ENCODE peak calls at places on chromosomes 5 and 9, in six cellular contexts. M is SK-N-SH, F is hepatocyte, S is GM23338, D is MM.1S, U is neural progenitor cell. W is an unnamed sample. For H3K4me1, the result is how much of the 10 kb centered on the place peaks cover.

GRCh38 chr9:100492952-100493351 is 20.0 kb downstream of the TMEFF1 start:
- DNase-seq in D (peak), S (no peak), U (no peak), F (no peak), M (no peak), W (peak)

GRCh38 chr5:1666812-1667588 is 132.6 kb downstream of the MRPL36 start:
- DNase-seq in M (peak), F (peak), S (peak), U (peak), D (peak), W (peak)

GRCh38 chr5:24773241-24773640 is 128.5 kb upstream of the CDH10 start:
- DNase-seq in M (no peak), F (no peak), D (no peak), U (no peak), S (no peak), W (peak)

GRCh38 chr9:110432253-110432652 is 94.6 kb upstream of the TXNDC8 start:
- DNase-seq in D (no peak), S (no peak), F (no peak), M (no peak), U (no peak), W (peak)

GRCh38 chr5:171521219-171521633 is 101.8 kb downstream of the FGF18 start:
- DNase-seq in D (no peak), U (peak), S (peak), F (peak), M (peak), W (peak)

GRCh38 chr5:35679351-35679750 is 61.7 kb downstream of the SPEF2 start:
- DNase-seq in D (no peak), S (no peak), F (no peak), M (peak), U (no peak), W (no peak)

GRCh38 chr9:12775963-12776774 is 1.3 kb downstream of the LURAP1L start:
- DNase-seq in M (peak), U (peak), D (peak), S (peak), F (peak), W (peak)

GRCh38 chr5:179536676-179537075 is 13.7 kb upstream of the RUFY1 start:
- DNase-seq in S (no peak), F (no peak), U (no peak), D (no peak), M (no peak), W (no peak)

GRCh38 chr9:35736201-35736633 is 3.8 kb downstream of the CREB3 start:
- DNase-seq in U (peak), F (peak), D (peak), M (peak), S (peak), W (peak)

GRCh38 chr9:72775570-72775969 is 177.3 kb downstream of the ALDH1A1 start:
- DNase-seq in S (no peak), D (no peak), F (no peak), U (no peak), M (no peak), W (no peak)

GRCh38 chr5:171840701-171841522 is 55.3 kb downstream of the SMIM23 start:
- DNase-seq in F (no peak), S (no peak), U (no peak), D (no peak), M (no peak), W (no peak)

GRCh38 chr5:149633671-149634350 is 52.5 kb downstream of the ARHGEF37 start:
- DNase-seq in D (no peak), U (no peak), F (no peak), M (no peak), S (no peak), W (peak)

GRCh38 chr9:76932778-76933177 is 26.9 kb upstream of the PRUNE2 start:
- DNase-seq in D (no peak), M (no peak), U (no peak), F (no peak), S (no peak), W (peak)

DNA sequence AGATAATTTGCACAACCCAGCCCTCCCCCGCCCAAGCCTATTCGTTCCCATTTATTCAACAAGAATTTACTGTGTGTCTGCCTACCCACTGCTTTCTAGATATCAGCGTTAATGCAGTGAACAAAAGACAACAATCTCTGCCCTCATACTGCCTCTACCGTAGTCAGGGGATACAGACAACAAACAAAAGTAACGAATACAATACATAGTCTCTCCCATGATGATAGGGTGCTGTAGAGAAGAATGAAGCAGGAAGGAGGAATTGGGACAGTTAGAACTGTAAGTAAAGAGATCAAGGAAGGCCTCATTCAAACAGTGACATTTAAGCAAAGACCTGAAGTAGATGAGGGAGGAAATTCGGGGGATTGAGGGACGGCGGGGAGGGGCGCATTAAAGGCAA is 1.7 kb downstream of the GFM2 start:
- DNase-seq in U (peak), S (peak), F (no peak), D (no peak), M (no peak), W (peak)
- H3K4me2 ChIP-seq in U (peak), S (peak), F (peak), D (peak), M (peak), W (peak)

GRCh38 chr5:68441309-68441708 is 225.8 kb downstream of the PIK3R1 start:
- DNase-seq in F (no peak), D (no peak), U (no peak), S (no peak), M (no peak), W (no peak)
- H3K4me1 ChIP-seq in F (under half), D (under half), U (under half), S (under half), M (under half), W (under half)

GRCh38 chr9:98457696-98458370 is 202.4 kb upstream of the TBC1D2 start:
- DNase-seq in U (no peak), F (no peak), D (no peak), S (no peak), M (no peak), W (peak)
- TF ChIP-seq EZH2phosphoT487 in U (no peak), F (no peak), D (no peak), S (no peak), M (no peak), W (no peak)

GRCh38 chr5:125967576-125967975 is 455.6 kb upstream of the GRAMD2B start:
- DNase-seq in F (no peak), M (no peak), S (no peak), D (peak), U (no peak), W (no peak)
- H3K4me2 ChIP-seq in F (no peak), M (no peak), S (no peak), D (peak), U (no peak), W (no peak)

DNA sequence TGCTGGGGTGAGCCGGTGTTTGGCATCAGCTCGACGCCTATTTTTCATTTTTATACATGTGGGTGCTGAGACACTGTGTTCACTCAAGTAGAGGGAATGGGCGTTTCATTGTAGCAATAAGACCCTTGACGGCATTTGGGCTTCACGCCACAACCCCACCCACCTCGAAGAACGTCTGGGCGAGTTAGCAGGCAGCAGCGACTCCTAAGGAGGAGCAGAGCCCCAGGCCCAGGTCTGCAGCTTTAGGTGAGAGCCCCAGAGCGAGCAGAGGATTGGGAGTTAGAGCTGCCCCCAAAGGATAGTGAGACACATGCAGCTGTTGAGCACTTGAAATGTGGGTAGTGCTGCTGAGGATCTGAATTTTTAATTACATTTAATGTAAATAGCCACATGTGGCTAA is 1.6 kb upstream of the ZFP62 start:
- DNase-seq in S (peak), D (no peak), M (no peak), U (peak), F (no peak), W (no peak)
- H3K4me1 ChIP-seq in S (under half), D (under half), M (under half), U (under half), F (under half), W (under half)

DNA sequence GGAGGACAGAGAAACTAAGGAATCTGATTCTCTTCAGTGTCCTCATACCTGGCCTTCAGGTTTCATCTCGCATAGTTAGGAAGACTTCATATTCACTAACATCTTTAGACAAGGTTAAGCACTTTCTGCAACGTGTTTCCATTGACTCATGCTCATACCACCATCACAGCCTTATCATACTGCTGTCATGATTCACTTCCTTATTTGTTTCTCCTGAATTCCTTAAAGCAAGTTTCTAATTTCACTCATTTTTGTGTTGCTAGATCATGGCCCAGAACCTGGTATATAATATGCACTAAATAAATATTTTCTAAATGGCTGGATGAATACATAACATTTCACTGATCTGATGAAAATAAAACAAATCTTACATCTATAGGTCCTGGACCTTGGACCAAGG is 472.9 kb downstream of the PRELID2 start:
- DNase-seq in M (no peak), S (no peak), U (no peak), F (peak), D (no peak), W (peak)
- TF ChIP-seq EZH2phosphoT487 in M (no peak), S (no peak), U (no peak), F (no peak), D (no peak), W (no peak)

GRCh38 chr9:26687421-26687820 is 205.2 kb downstream of the CAAP1 start:
- DNase-seq in D (no peak), M (no peak), U (no peak), S (no peak), F (no peak), W (no peak)
- H3K4me2 ChIP-seq in D (no peak), M (no peak), U (no peak), S (no peak), F (no peak), W (no peak)